ENCODE peak calls at places on chromosomes 12 and 14, in nine cellular contexts. N is upper lobe of left lung; L is activated CD4-positive, CD25-positive, alpha-beta regulatory T cell; J is glutamatergic neuron; F is HFF-Myc; G is pons; R is activated CD4-positive, alpha-beta T cell treated with anti-CD3 and anti-CD28 coated beads for 36 hours; W is psoas muscle; D is Calu3. U is an unnamed sample.

GRCh38 chr12:123149828-123150272 is 1.0 kb downstream of the PITPNM2 start:
- DNase-seq in N (no peak), L (no peak), J (no peak), F (no peak), G (no peak), R (no peak), W (no peak), D (no peak), U (no peak)

GRCh38 chr12:29591140-29592020 is 93.9 kb upstream of the OVCH1 start:
- DNase-seq in N (no peak), L (no peak), J (peak; percentile 26), F (no peak), G (no peak), R (no peak), W (peak; percentile 56), D (no peak), U (peak; percentile 9)

GRCh38 chr14:73723799-73724621 is 9.8 kb upstream of the PNMA1 start:
- DNase-seq in N (peak; percentile 77), L (no peak), J (no peak), F (peak; percentile 64), G (no peak), R (no peak), W (peak; percentile 92), D (peak; percentile 68), U (peak; percentile 94)

GRCh38 chr12:112166051-112167015 is 41.0 kb downstream of the TRAFD1 start:
- DNase-seq in N (no peak), L (no peak), J (no peak), F (no peak), G (no peak), R (no peak), W (no peak), D (no peak), U (no peak)

GRCh38 chr12:114955414-114956014 is 271.5 kb upstream of the TBX3 start:
- DNase-seq in N (no peak), L (no peak), J (no peak), F (no peak), G (no peak), R (no peak), W (no peak), D (no peak), U (no peak)

GRCh38 chr12:111091036-111091435 is 170.7 kb upstream of the MYL2 start:
- DNase-seq in N (no peak), L (no peak), J (no peak), F (no peak), G (no peak), R (no peak), W (no peak), D (no peak), U (no peak)

GRCh38 chr14:66099931-66100330 is 386.2 kb upstream of the CCDC196 start:
- DNase-seq in N (no peak), L (no peak), J (no peak), F (no peak), G (no peak), R (peak; percentile 40), W (no peak), D (no peak), U (peak; percentile 6)

GRCh38 chr12:45713108-45713507 is 16.4 kb upstream of the ARID2 start:
- DNase-seq in N (no peak), L (no peak), J (no peak), F (no peak), G (no peak), R (no peak), W (no peak), D (no peak), U (no peak)

GRCh38 chr12:110622582-110622981 is 8.7 kb downstream of the TCTN1 start:
- DNase-seq in N (no peak), L (no peak), J (no peak), F (no peak), G (no peak), R (no peak), W (no peak), D (no peak), U (no peak)